ENCODE peak calls at places on chromosome X, in six cellular contexts. G is lung, F is RWPE1, U is HAP-1, L is EH, X is tibial nerve. I is an unnamed sample.

GRCh38 chrX:45506149-45506768 is 305.6 kb upstream of the DIPK2B start:
- DNase-seq in G (no peak), F (no peak), U (no peak), L (peak), X (no peak), I (no peak)

GRCh38 chrX:107742754-107743191 is 32.8 kb downstream of the TSC22D3 start:
- DNase-seq in G (no peak), F (no peak), U (no peak), L (no peak), X (no peak), I (no peak)

GRCh38 chrX:25873196-25873595 is 264.9 kb upstream of the MAGEB18 start:
- DNase-seq in G (no peak), F (no peak), U (no peak), L (no peak), X (no peak), I (no peak)

GRCh38 chrX:72126048-72126415 is 5.7 kb downstream of the RTL5 start:
- DNase-seq in G (no peak), F (no peak), U (no peak), L (no peak), X (no peak), I (no peak)

GRCh38 chrX:9342581-9343051 is 122.2 kb upstream of the TBL1X start:
- DNase-seq in G (peak), F (peak), U (peak), L (peak), X (peak), I (peak)

GRCh38 chrX:72634321-72634720 is 61.7 kb upstream of the HDAC8 start:
- DNase-seq in G (no peak), F (no peak), U (no peak), L (no peak), X (no peak), I (no peak)

GRCh38 chrX:65581661-65582339 is 47.2 kb upstream of the LAS1L start:
- DNase-seq in G (peak), F (peak), U (peak), L (peak), X (peak), I (peak)

GRCh38 chrX:149145845-149146285 is 359.2 kb downstream of the IDS start:
- DNase-seq in G (no peak), F (no peak), U (peak), L (peak), X (no peak), I (no peak)

GRCh38 chrX:119693032-119693995 is at the start of gene SEPTIN6:
- DNase-seq in G (peak), F (peak), U (peak), L (peak), X (peak), I (peak)

GRCh38 chrX:23803931-23804381 is 21.0 kb downstream of the SAT1 start:
- DNase-seq in G (peak), F (peak), U (no peak), L (peak), X (no peak), I (no peak)

GRCh38 chrX:97547873-97548578 is 664.3 kb downstream of the RPA4 start:
- DNase-seq in G (no peak), F (peak), U (no peak), L (peak), X (no peak), I (no peak)

GRCh38 chrX:3046253-3046909 is 5.1 kb downstream of the ARSF start:
- DNase-seq in G (no peak), F (no peak), U (no peak), L (peak), X (no peak), I (no peak)

GRCh38 chrX:153502796-153503195 is 8.0 kb downstream of the BGN start:
- DNase-seq in G (no peak), F (no peak), U (no peak), L (no peak), X (no peak), I (no peak)

GRCh38 chrX:132023117-132023895 is at the start of gene STK26:
- DNase-seq in G (peak), F (peak), U (peak), L (peak), X (peak), I (peak)

GRCh38 chrX:70168238-70169188 is 8.8 kb upstream of the DGAT2L6 start:
- DNase-seq in G (no peak), F (peak), U (peak), L (peak), X (no peak), I (no peak)

GRCh38 chrX:8815460-8816065 is 14.4 kb upstream of the FAM9A start:
- DNase-seq in G (no peak), F (peak), U (peak), L (peak), X (peak), I (peak)

GRCh38 chrX:152656087-152656486 is 18.4 kb downstream of the GABRQ start:
- DNase-seq in G (no peak), F (no peak), U (no peak), L (no peak), X (no peak), I (no peak)

GRCh38 chrX:18598413-18598812 is 73.5 kb downstream of the RS1 start:
- DNase-seq in G (no peak), F (no peak), U (no peak), L (peak), X (no peak), I (no peak)

GRCh38 chrX:130330706-130331105 is 9.0 kb upstream of the SLC25A14 start:
- DNase-seq in G (peak), F (peak), U (peak), L (peak), X (no peak), I (peak)

GRCh38 chrX:37409278-37409677 is 60.1 kb downstream of the PRRG1 start:
- DNase-seq in G (no peak), F (no peak), U (no peak), L (no peak), X (no peak), I (no peak)

GRCh38 chrX:101595739-101596419 is 21.9 kb downstream of the ARMCX6 start:
- DNase-seq in G (peak), F (peak), U (peak), L (peak), X (peak), I (peak)

GRCh38 chrX:11159149-11159548 is 48.0 kb downstream of the HCCS start:
- DNase-seq in G (no peak), F (no peak), U (no peak), L (no peak), X (no peak), I (no peak)

GRCh38 chrX:67338262-67338661 is 205.6 kb upstream of the AR start:
- DNase-seq in G (no peak), F (no peak), U (no peak), L (no peak), X (no peak), I (no peak)

GRCh38 chrX:129556806-129557315 is 16.8 kb downstream of the OCRL start:
- DNase-seq in G (no peak), F (no peak), U (no peak), L (no peak), X (no peak), I (no peak)

GRCh38 chrX:10851809-10852208 is 231.4 kb upstream of the MID1 start:
- DNase-seq in G (no peak), F (no peak), U (no peak), L (no peak), X (no peak), I (no peak)

GRCh38 chrX:87728024-87728423 is 210.4 kb downstream of the KLHL4 start:
- DNase-seq in G (no peak), F (no peak), U (no peak), L (no peak), X (no peak), I (no peak)

GRCh38 chrX:154043003-154043402 is 23.3 kb upstream of the IRAK1 start:
- DNase-seq in G (no peak), F (no peak), U (no peak), L (peak), X (peak), I (no peak)

GRCh38 chrX:10078266-10078665 is 78.5 kb upstream of the CLCN4 start:
- DNase-seq in G (no peak), F (no peak), U (no peak), L (no peak), X (no peak), I (no peak)

I was measured in stimulated activated CD4-positive, alpha-beta T cell treated with anti-CD3 and anti-CD28 coated beads, Interleukin-1b, Interleukin-23, amount 100 ng/mL, for 4 hours.